ENCODE peak calls at places on chromosomes 2 and 18, in four cellular contexts. V is GM23338, E is neural progenitor cell, W is K562. S is an unnamed sample.

GRCh38 chr2:220687231-220687843 is 884.8 kb downstream of the EPHA4 start:
- DNase-seq in V (peak; percentile 74), E (peak; percentile 72), W (peak; percentile 9), S (no peak)

GRCh38 chr18:3851159-3851558 is 401.2 kb downstream of the TGIF1 start:
- DNase-seq in V (no peak), E (no peak), W (no peak), S (no peak)

GRCh38 chr2:11090158-11090557 is 65.1 kb upstream of the SLC66A3 start:
- DNase-seq in V (no peak), E (no peak), W (no peak), S (no peak)

GRCh38 chr2:70283500-70284191 is 9.9 kb downstream of the SNRPG start:
- DNase-seq in V (no peak), E (no peak), W (no peak), S (no peak)

GRCh38 chr2:233448220-233448559 is 93.9 kb downstream of the DGKD start:
- DNase-seq in V (peak; percentile 62), E (peak; percentile 37), W (no peak), S (no peak)

GRCh38 chr2:212539145-212539880 is 711 bp upstream of the ERBB4 start:
- DNase-seq in V (peak; percentile 93), E (peak; percentile 74), W (peak; percentile 7), S (no peak)

GRCh38 chr2:238133499-238134392 is 4.7 kb upstream of the KLHL30 start:
- DNase-seq in V (no peak), E (no peak), W (no peak), S (no peak)

GRCh38 chr18:7566587-7567486 is at the start of gene PTPRM:
- DNase-seq in V (peak; percentile 79), E (peak; percentile 94), W (peak; percentile 88), S (no peak)

GRCh38 chr2:72035518-72036172 is 112.0 kb downstream of the CYP26B1 start:
- DNase-seq in V (no peak), E (no peak), W (peak; percentile 11), S (peak; percentile 59)

GRCh38 chr2:33322099-33322498 is 154.3 kb upstream of the RASGRP3 start:
- DNase-seq in V (no peak), E (no peak), W (no peak), S (no peak)

GRCh38 chr2:6447209-6447608 is 418.5 kb downstream of the CMPK2 start:
- DNase-seq in V (no peak), E (no peak), W (no peak), S (no peak)

GRCh38 chr2:111121028-111121872 is 536 bp downstream of the BCL2L11 start:
- DNase-seq in V (peak; percentile 60), E (peak; percentile 75), W (peak; percentile 47), S (no peak)

GRCh38 chr2:100274076-100274475 is 48.2 kb downstream of the LONRF2 start:
- DNase-seq in V (no peak), E (no peak), W (no peak), S (no peak)

GRCh38 chr2:25197336-25198208 is 29.2 kb upstream of the POMC start:
- DNase-seq in V (peak; percentile 39), E (no peak), W (no peak), S (no peak)

GRCh38 chr18:4068552-4069158 is 386.5 kb downstream of the DLGAP1 start:
- DNase-seq in V (peak; percentile 81), E (peak; percentile 65), W (peak; percentile 58), S (peak; percentile 7)

GRCh38 chr2:175167076-175167791 is 769 bp downstream of the ATF2 start:
- DNase-seq in V (peak; percentile 81), E (no peak), W (peak; percentile 75), S (no peak)

GRCh38 chr2:179884193-179884592 is 22.8 kb upstream of the ZNF385B start:
- DNase-seq in V (no peak), E (no peak), W (no peak), S (no peak)

GRCh38 chr2:129479892-129480291 is 499.6 kb upstream of the RAB6C start:
- DNase-seq in V (peak; percentile 51), E (peak; percentile 24), W (no peak), S (no peak)

GRCh38 chr2:219352448-219353023 is 20.0 kb upstream of the RESP18 start:
- DNase-seq in V (peak; percentile 91), E (peak; percentile 81), W (peak; percentile 65), S (no peak)

GRCh38 chr2:205806126-205806905 is 124.0 kb downstream of the NRP2 start:
- DNase-seq in V (no peak), E (no peak), W (no peak), S (no peak)

GRCh38 chr2:43018179-43019024 is 208.0 kb downstream of the ZFP36L2 start:
- DNase-seq in V (no peak), E (no peak), W (no peak), S (no peak)

GRCh38 chr18:50880108-50880465 is 1.2 kb downstream of the ME2 start:
- DNase-seq in V (peak; percentile 20), E (peak; percentile 15), W (no peak), S (no peak)

GRCh38 chr18:56148373-56148772 is 490.0 kb downstream of the TXNL1 start:
- DNase-seq in V (no peak), E (no peak), W (no peak), S (peak; percentile 46)

GRCh38 chr2:85312404-85312803 is 15.4 kb downstream of the TGOLN2 start:
- DNase-seq in V (no peak), E (no peak), W (no peak), S (no peak)

GRCh38 chr2:20027260-20027677 is 14.8 kb upstream of the MATN3 start:
- DNase-seq in V (no peak), E (no peak), W (no peak), S (no peak)

GRCh38 chr2:154093856-154094255 is 222.1 kb downstream of the GALNT13 start:
- DNase-seq in V (no peak), E (no peak), W (no peak), S (no peak)

GRCh38 chr2:128372621-128373341 is 54.1 kb upstream of the HS6ST1 start:
- DNase-seq in V (no peak), E (no peak), W (no peak), S (no peak)

DNA sequence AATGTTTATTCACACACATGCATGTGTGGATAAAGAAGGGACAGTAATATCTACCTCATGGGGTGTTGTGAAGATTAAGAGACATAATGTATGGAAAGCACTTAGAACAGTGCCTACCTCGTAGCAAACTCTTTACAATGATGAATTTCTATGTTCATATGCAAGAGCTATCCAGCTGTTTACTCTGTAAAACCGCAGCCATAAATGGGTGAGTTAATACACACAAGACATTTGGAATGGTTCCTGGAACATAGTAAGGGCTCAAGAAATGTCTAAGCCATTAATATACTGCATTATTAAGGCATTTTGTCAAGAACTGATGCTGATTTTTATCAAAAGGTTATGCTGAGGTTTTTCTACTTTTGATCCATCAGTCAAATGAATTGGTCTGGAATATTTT is 1076.2 kb downstream of the TSN start:
- DNase-seq in V (no peak), E (no peak), W (no peak), S (no peak)
- H3K4me3 ChIP-seq in V (no peak overlapping the region), E (no peak overlapping the region), W (no peak overlapping the region), S (no peak overlapping the region)

DNA sequence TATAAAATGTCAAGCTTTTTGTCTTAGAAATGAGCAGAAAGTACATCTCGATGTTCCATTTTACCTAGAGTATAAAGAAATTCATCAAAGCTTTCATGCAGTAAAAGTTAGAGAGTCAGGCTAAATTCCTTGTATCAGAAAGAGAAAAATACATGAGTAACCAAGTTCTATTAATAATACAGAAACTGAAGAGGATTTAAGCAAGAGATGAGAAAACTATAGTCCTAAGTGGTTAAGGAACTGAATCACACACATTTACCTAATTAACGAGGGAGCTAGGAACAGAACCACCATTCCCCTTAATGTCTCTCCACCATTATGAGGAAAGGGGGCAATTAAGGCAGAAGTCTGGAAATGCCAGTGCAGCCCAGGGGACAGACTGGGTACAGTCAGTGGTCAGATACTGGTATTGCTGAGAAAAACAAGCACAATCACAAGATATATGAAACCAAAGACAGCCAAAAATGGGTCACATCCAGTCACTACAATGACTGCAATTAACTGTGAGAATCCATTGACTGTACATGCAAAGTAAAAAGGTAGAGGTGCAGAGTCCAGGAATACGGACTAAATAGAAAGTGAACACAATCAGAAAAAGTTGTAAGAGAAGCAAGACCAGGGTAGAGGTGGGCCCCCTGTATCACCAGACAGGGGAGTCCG is 23.9 kb downstream of the MAP4K3 start:
- DNase-seq in V (no peak), E (no peak), W (no peak), S (no peak)
- H3K4me2 ChIP-seq in V (peak overlapping the region; percentile 13), E (no peak overlapping the region), W (no peak overlapping the region), S (no peak overlapping the region)

DNA sequence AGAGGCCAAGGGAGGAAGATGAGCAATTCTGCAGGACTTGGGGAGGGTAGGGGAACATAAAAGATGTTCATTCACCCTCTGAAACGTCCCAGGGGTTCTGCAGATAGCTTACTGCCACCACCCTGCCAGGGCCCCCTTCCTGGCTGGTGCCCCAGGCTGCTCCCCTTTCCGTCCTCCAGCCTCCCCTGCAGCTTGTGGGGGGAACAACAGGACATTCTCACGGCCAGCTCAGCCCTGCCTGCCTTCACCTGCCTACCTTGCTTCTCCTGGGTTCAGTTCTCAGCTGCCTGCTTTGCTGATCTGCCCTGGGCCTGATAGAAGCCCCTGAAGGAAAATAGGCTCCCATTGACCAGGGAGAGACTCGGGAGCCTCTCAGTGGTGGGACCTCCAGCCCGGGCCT is 251.1 kb downstream of the CELF4 start:
- DNase-seq in V (peak; percentile 38), E (no peak), W (no peak), S (no peak)
- TF ChIP-seq CTCF in V (no peak), E (no peak), W (no peak), S (no peak)

DNA sequence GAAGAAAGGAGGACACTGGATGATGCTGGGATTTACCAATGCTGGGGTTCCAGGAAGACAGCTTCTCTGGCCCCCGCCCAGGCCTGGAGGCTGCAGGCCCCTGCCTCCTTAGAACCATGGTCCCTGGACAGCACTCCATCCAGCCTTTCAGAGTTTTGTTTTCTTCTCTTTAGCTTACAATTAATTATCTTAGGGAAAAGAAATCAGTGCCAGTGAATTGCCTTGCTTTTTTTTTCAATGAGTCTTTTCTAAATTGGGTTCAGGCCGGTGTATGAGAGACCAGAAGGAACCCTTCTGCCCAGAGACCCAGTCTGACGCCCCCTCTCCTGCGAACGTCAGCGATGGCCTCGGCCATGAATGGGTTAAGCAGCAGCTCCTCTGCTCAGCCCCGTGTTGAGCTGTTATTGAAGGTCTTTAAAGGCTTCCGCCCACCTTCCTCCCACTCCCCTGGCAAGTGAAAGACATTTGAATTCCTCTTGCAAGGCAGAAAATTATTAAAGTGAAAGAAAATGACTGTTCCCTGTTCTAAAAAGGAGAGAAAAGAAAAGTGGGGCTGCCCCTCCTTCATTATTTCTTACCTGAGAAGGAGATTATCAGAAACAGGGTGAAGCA is 65.7 kb upstream of the CHMP1B start:
- DNase-seq in V (peak; percentile 63), E (peak; percentile 54), W (no peak), S (no peak)
- H3K4me3 ChIP-seq in V (peak overlapping the region; percentile 39), E (peak overlapping the region; percentile 19), W (no peak overlapping the region), S (no peak overlapping the region)

DNA sequence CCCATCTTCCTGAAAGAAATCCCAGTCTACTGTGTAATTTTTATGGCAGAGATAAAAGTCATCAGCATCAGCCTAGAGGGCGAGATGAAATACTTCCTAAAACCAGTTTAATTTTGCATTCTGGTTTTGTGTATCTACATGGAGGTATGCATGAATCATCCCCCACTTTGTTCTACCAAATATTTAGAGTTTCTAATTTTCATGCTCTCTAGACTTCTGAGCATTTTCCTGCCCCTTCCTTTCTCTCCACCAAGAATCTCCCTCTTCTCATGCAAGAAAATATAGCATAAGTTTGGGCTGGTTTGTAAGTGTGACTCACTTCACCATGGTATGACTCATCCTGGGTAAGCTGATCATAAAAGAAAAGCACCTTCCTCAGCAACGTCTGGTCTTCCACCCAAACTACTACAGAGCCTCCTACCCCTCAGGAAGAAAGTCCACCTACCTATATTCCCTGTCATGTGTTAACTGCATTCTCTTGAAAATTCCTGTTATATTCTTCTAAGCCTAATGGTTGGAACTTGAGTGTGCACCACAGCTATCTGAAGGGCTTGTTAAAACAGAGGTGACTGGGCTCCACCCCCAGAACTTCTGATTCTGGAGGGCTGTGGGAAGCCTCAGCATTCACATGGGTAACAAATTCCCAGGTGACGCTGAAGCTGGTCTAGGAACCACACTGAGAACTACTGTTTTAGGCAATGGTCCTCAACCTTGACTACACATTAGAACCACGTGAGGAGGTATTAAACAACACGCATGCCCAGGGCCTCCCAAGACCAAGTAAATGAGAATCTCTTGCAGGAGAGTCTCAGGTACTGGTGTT is 37.4 kb upstream of the RAPGEF4 start:
- DNase-seq in V (no peak), E (no peak), W (peak; percentile 20), S (peak; percentile 81)
- H3K4me2 ChIP-seq in V (no peak overlapping the region), E (no peak overlapping the region), W (no peak overlapping the region), S (peak overlapping the region; percentile 77)